ENCODE peak calls at places on chromosomes 1 and 21, in four cellular contexts. One of them, this sample, is unnamed.

GRCh38 chr1:32201011-32201855 is 838 bp downstream of the CCDC28B start:
- DNase-seq in SJSA1: peak; percentile 52
- DNase-seq in psoas muscle: peak; percentile 75
- DNase-seq in neural progenitor cell: peak; percentile 81
- DNase-seq in this sample: peak; percentile 84

GRCh38 chr1:15616704-15617172 is 520 bp upstream of the DDI2 start:
- DNase-seq in SJSA1: no peak
- DNase-seq in psoas muscle: no peak
- DNase-seq in neural progenitor cell: peak; percentile 42
- DNase-seq in this sample: no peak

GRCh38 chr1:70818391-70818790 is 229.2 kb downstream of the PTGER3 start:
- DNase-seq in SJSA1: no peak
- DNase-seq in psoas muscle: no peak
- DNase-seq in neural progenitor cell: no peak
- DNase-seq in this sample: no peak

GRCh38 chr1:230104395-230105244 is 37.6 kb downstream of the GALNT2 start:
- DNase-seq in SJSA1: peak; percentile 99
- DNase-seq in psoas muscle: peak; percentile 99
- DNase-seq in neural progenitor cell: peak; percentile 27
- DNase-seq in this sample: peak; percentile 99

GRCh38 chr1:30322859-30323257 is 400.5 kb downstream of the MATN1 start:
- DNase-seq in SJSA1: no peak
- DNase-seq in psoas muscle: no peak
- DNase-seq in neural progenitor cell: peak; percentile 23
- DNase-seq in this sample: peak; percentile 23

GRCh38 chr1:69707103-69707502 is 139.4 kb downstream of the LRRC7 start:
- DNase-seq in SJSA1: no peak
- DNase-seq in psoas muscle: no peak
- DNase-seq in neural progenitor cell: no peak
- DNase-seq in this sample: no peak

GRCh38 chr1:35691080-35691479 is 27.6 kb downstream of the C1orf216 start:
- DNase-seq in SJSA1: no peak
- DNase-seq in psoas muscle: no peak
- DNase-seq in neural progenitor cell: peak; percentile 68
- DNase-seq in this sample: no peak

GRCh38 chr1:7513081-7513480 is 258.0 kb upstream of the VAMP3 start:
- DNase-seq in SJSA1: no peak
- DNase-seq in psoas muscle: peak; percentile 12
- DNase-seq in neural progenitor cell: no peak
- DNase-seq in this sample: no peak

GRCh38 chr1:216168481-216169005 is 254.7 kb downstream of the USH2A start:
- DNase-seq in SJSA1: no peak
- DNase-seq in psoas muscle: no peak
- DNase-seq in neural progenitor cell: no peak
- DNase-seq in this sample: no peak

GRCh38 chr1:203116048-203116810 is 11.3 kb upstream of the ADORA1 start:
- DNase-seq in SJSA1: no peak
- DNase-seq in psoas muscle: peak; percentile 67
- DNase-seq in neural progenitor cell: no peak
- DNase-seq in this sample: no peak

GRCh38 chr1:85278853-85279314 is 2.5 kb upstream of the BCL10 start:
- DNase-seq in SJSA1: peak; percentile 84
- DNase-seq in psoas muscle: no peak
- DNase-seq in neural progenitor cell: no peak
- DNase-seq in this sample: peak; percentile 65

GRCh38 chr1:109466100-109466439 is 276 bp upstream of the SYPL2 start:
- DNase-seq in SJSA1: no peak
- DNase-seq in psoas muscle: no peak
- DNase-seq in neural progenitor cell: no peak
- DNase-seq in this sample: no peak

GRCh38 chr1:172653015-172653709 is 5.7 kb upstream of the FASLG start:
- DNase-seq in SJSA1: peak; percentile 12
- DNase-seq in psoas muscle: no peak
- DNase-seq in neural progenitor cell: no peak
- DNase-seq in this sample: no peak

GRCh38 chr1:153697873-153698647 is 19.6 kb downstream of the NPR1 start:
- DNase-seq in SJSA1: no peak
- DNase-seq in psoas muscle: peak; percentile 72
- DNase-seq in neural progenitor cell: no peak
- DNase-seq in this sample: peak; percentile 80

GRCh38 chr1:47859092-47859743 is 138.0 kb downstream of the TRABD2B start:
- DNase-seq in SJSA1: no peak
- DNase-seq in psoas muscle: no peak
- DNase-seq in neural progenitor cell: no peak
- DNase-seq in this sample: no peak

GRCh38 chr1:62613890-62614289 is 16.6 kb downstream of the ANGPTL3 start:
- DNase-seq in SJSA1: peak; percentile 6
- DNase-seq in psoas muscle: no peak
- DNase-seq in neural progenitor cell: no peak
- DNase-seq in this sample: no peak

GRCh38 chr1:189662190-189662589 is 815.5 kb downstream of the BRINP3 start:
- DNase-seq in SJSA1: no peak
- DNase-seq in psoas muscle: no peak
- DNase-seq in neural progenitor cell: no peak
- DNase-seq in this sample: no peak

GRCh38 chr1:182781849-182782586 is 7.6 kb upstream of the NPL start:
- DNase-seq in SJSA1: peak; percentile 60
- DNase-seq in psoas muscle: peak; percentile 84
- DNase-seq in neural progenitor cell: peak; percentile 78
- DNase-seq in this sample: peak; percentile 51

GRCh38 chr1:230322421-230322756 is 103.7 kb downstream of the PGBD5 start:
- DNase-seq in SJSA1: no peak
- DNase-seq in psoas muscle: no peak
- DNase-seq in neural progenitor cell: no peak
- DNase-seq in this sample: no peak

GRCh38 chr1:51973587-51974474 is 16.7 kb downstream of the RAB3B start:
- DNase-seq in SJSA1: peak; percentile 15
- DNase-seq in psoas muscle: no peak
- DNase-seq in neural progenitor cell: no peak
- DNase-seq in this sample: no peak

GRCh38 chr1:235407419-235407818 is 40.2 kb downstream of the TBCE start:
- DNase-seq in SJSA1: no peak
- DNase-seq in psoas muscle: no peak
- DNase-seq in neural progenitor cell: no peak
- DNase-seq in this sample: no peak

GRCh38 chr21:14120091-14120734 is 90.5 kb downstream of the LIPI start:
- DNase-seq in SJSA1: peak; percentile 25
- DNase-seq in psoas muscle: no peak
- DNase-seq in neural progenitor cell: peak; percentile 59
- DNase-seq in this sample: no peak

GRCh38 chr1:99472893-99473292 is 173.0 kb upstream of the PALMD start:
- DNase-seq in SJSA1: no peak
- DNase-seq in psoas muscle: no peak
- DNase-seq in neural progenitor cell: no peak
- DNase-seq in this sample: no peak

GRCh38 chr1:200659269-200659668 is 10.4 kb downstream of the DDX59 start:
- DNase-seq in SJSA1: no peak
- DNase-seq in psoas muscle: no peak
- DNase-seq in neural progenitor cell: no peak
- DNase-seq in this sample: no peak

GRCh38 chr21:29264721-29265120 is 34.0 kb upstream of the BACH1 start:
- DNase-seq in SJSA1: no peak
- DNase-seq in psoas muscle: no peak
- DNase-seq in neural progenitor cell: no peak
- DNase-seq in this sample: no peak

GRCh38 chr1:217431395-217431794 is 199.5 kb downstream of the GPATCH2 start:
- DNase-seq in SJSA1: no peak
- DNase-seq in psoas muscle: no peak
- DNase-seq in neural progenitor cell: no peak
- DNase-seq in this sample: no peak

GRCh38 chr1:156838972-156839371 is 19.9 kb downstream of the INSRR start:
- DNase-seq in SJSA1: peak; percentile 34
- DNase-seq in psoas muscle: no peak
- DNase-seq in neural progenitor cell: peak; percentile 70
- DNase-seq in this sample: no peak

GRCh38 chr1:924619-925323 is 1.0 kb downstream of the SAMD11 start:
- DNase-seq in SJSA1: peak; percentile 54
- DNase-seq in psoas muscle: no peak
- DNase-seq in neural progenitor cell: peak; percentile 81
- DNase-seq in this sample: no peak

GRCh38 chr21:26169611-26170470 is 729 bp downstream of the APP start:
- DNase-seq in SJSA1: peak; percentile 76
- DNase-seq in psoas muscle: peak; percentile 71
- DNase-seq in neural progenitor cell: peak; percentile 77
- DNase-seq in this sample: peak; percentile 75

GRCh38 chr1:19485362-19486187 is at the start of gene CAPZB:
- DNase-seq in SJSA1: peak; percentile 90
- DNase-seq in psoas muscle: peak; percentile 98
- DNase-seq in neural progenitor cell: peak; percentile 97
- DNase-seq in this sample: peak; percentile 97

GRCh38 chr1:41784516-41785279 is 134.0 kb downstream of the HIVEP3 start:
- DNase-seq in SJSA1: no peak
- DNase-seq in psoas muscle: no peak
- DNase-seq in neural progenitor cell: no peak
- DNase-seq in this sample: no peak

GRCh38 chr1:205670611-205671430 is 9.5 kb downstream of the SLC45A3 start:
- DNase-seq in SJSA1: no peak
- DNase-seq in psoas muscle: no peak
- DNase-seq in neural progenitor cell: peak; percentile 95
- DNase-seq in this sample: no peak

GRCh38 chr1:21537932-21538630 is 28.9 kb downstream of the ALPL start:
- DNase-seq in SJSA1: peak; percentile 99
- DNase-seq in psoas muscle: no peak
- DNase-seq in neural progenitor cell: no peak
- DNase-seq in this sample: no peak

GRCh38 chr1:111183681-111184080 is 16.8 kb downstream of the DENND2D start:
- DNase-seq in SJSA1: no peak
- DNase-seq in psoas muscle: no peak
- DNase-seq in neural progenitor cell: no peak
- DNase-seq in this sample: no peak

GRCh38 chr1:92538413-92539061 is 51.8 kb upstream of the GFI1 start:
- DNase-seq in SJSA1: no peak
- DNase-seq in psoas muscle: no peak
- DNase-seq in neural progenitor cell: no peak
- DNase-seq in this sample: no peak

GRCh38 chr1:201728731-201729130 is 100.2 kb upstream of the IPO9 start:
- DNase-seq in SJSA1: no peak
- DNase-seq in psoas muscle: no peak
- DNase-seq in neural progenitor cell: peak; percentile 55
- DNase-seq in this sample: no peak

GRCh38 chr1:100869996-100870395 is 24.6 kb downstream of the EXTL2 start:
- DNase-seq in SJSA1: no peak
- DNase-seq in psoas muscle: no peak
- DNase-seq in neural progenitor cell: no peak
- DNase-seq in this sample: no peak

GRCh38 chr21:41315726-41316125 is 875 bp upstream of the FAM3B start:
- DNase-seq in SJSA1: no peak
- DNase-seq in psoas muscle: no peak
- DNase-seq in neural progenitor cell: no peak
- DNase-seq in this sample: no peak
- H3K27me3 ChIP-seq in SJSA1: peaks cover 34% of the 10 kb centered on the region
- H3K27me3 ChIP-seq in psoas muscle: peaks cover 11% of the 10 kb centered on the region
- H3K27me3 ChIP-seq in neural progenitor cell: peaks cover 47% of the 10 kb centered on the region
- H3K27me3 ChIP-seq in this sample: no peaks in the 10 kb centered on the region

GRCh38 chr1:207072241-207072640 is 16.4 kb upstream of the C4BPB start:
- DNase-seq in SJSA1: no peak
- DNase-seq in psoas muscle: no peak
- DNase-seq in neural progenitor cell: no peak
- DNase-seq in this sample: no peak

GRCh38 chr1:207069059-207069458 is 16.0 kb downstream of the PFKFB2 start:
- DNase-seq in SJSA1: no peak
- DNase-seq in psoas muscle: no peak
- DNase-seq in neural progenitor cell: no peak
- DNase-seq in this sample: no peak

GRCh38 chr1:207069858-207070506 is 16.9 kb downstream of the PFKFB2 start:
- DNase-seq in SJSA1: no peak
- DNase-seq in psoas muscle: peak; percentile 49
- DNase-seq in neural progenitor cell: no peak
- DNase-seq in this sample: no peak

GRCh38 chr1:207070811-207071210 is 17.7 kb downstream of the PFKFB2 start:
- DNase-seq in SJSA1: no peak
- DNase-seq in psoas muscle: no peak
- DNase-seq in neural progenitor cell: no peak
- DNase-seq in this sample: no peak

DNA sequence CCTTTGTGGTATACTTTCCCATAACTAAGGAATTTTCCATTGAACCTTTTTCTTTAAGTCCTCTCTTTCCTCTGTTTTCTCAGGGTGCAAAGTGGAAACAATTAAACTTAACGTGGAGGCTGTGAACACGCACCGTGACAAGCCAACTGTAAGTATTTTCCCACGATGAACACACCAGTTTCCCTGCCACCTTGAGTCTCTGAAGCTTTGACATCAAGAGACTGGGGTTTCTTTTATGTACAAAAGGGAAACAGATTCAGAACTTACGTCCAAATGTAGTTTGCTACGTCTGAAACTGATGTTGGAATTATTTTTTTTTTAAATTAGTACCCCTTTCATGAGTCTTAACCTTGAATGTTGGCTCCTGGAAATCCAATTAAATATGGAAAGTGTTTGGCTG is 17.2 kb upstream of the C4BPB start:
- DNase-seq in SJSA1: no peak
- DNase-seq in psoas muscle: no peak
- DNase-seq in neural progenitor cell: no peak
- DNase-seq in this sample: no peak
- H3K36me3 ChIP-seq in SJSA1: no peaks in the 10 kb centered on the region
- H3K36me3 ChIP-seq in psoas muscle: peaks cover 7% of the 10 kb centered on the region
- H3K36me3 ChIP-seq in neural progenitor cell: no peaks in the 10 kb centered on the region
- H3K36me3 ChIP-seq in this sample: peaks cover 34% of the 10 kb centered on the region

GRCh38 chr1:151705739-151706463 is 10.7 kb downstream of the CELF3 start:
- DNase-seq in SJSA1: no peak
- DNase-seq in psoas muscle: no peak
- DNase-seq in neural progenitor cell: no peak
- DNase-seq in this sample: no peak

GRCh38 chr1:151706464-151707415 is 9.9 kb downstream of the CELF3 start:
- DNase-seq in SJSA1: no peak
- DNase-seq in psoas muscle: no peak
- DNase-seq in neural progenitor cell: no peak
- DNase-seq in this sample: no peak

GRCh38 chr1:151703813-151704212 is 12.8 kb downstream of the CELF3 start:
- DNase-seq in SJSA1: no peak
- DNase-seq in psoas muscle: no peak
- DNase-seq in neural progenitor cell: no peak
- DNase-seq in this sample: no peak

GRCh38 chr1:151704246-151704645 is 12.4 kb downstream of the CELF3 start:
- DNase-seq in SJSA1: no peak
- DNase-seq in psoas muscle: no peak
- DNase-seq in neural progenitor cell: no peak
- DNase-seq in this sample: no peak

DNA sequence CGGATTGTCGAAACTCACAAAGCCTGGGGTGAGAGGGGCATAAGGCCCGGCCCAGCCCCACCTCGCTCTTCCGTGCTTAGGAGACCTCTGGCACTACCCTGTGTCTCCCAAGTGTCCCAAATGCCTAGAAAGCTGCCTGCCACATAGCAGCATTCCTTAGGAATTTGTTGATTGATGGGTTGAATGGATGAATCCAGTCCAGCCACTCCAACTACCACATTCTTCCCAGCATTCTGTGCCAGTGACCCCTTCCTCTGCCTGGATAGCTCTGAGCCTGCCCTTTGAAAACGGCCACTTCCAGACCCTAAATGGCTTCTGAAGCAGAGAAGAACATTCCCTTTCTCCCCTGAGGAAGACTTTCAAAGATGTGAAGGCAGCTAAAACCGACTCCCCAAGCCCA is 11.5 kb downstream of the CELF3 start:
- DNase-seq in SJSA1: no peak
- DNase-seq in psoas muscle: no peak
- DNase-seq in neural progenitor cell: no peak
- DNase-seq in this sample: no peak
- H3K4me1 ChIP-seq in SJSA1: no peaks in the 10 kb centered on the region
- H3K4me1 ChIP-seq in psoas muscle: no peaks in the 10 kb centered on the region
- H3K4me1 ChIP-seq in neural progenitor cell: no peaks in the 10 kb centered on the region
- H3K4me1 ChIP-seq in this sample: no peaks in the 10 kb centered on the region

GRCh38 chr1:213820362-213821149 is 167.2 kb upstream of the PROX1 start:
- DNase-seq in SJSA1: no peak
- DNase-seq in psoas muscle: no peak
- DNase-seq in neural progenitor cell: no peak
- DNase-seq in this sample: no peak
- H3K27me3 ChIP-seq in SJSA1: peaks cover 7% of the 10 kb centered on the region
- H3K27me3 ChIP-seq in psoas muscle: no peaks in the 10 kb centered on the region
- H3K27me3 ChIP-seq in neural progenitor cell: no peaks in the 10 kb centered on the region
- H3K27me3 ChIP-seq in this sample: no peaks in the 10 kb centered on the region